ENCODE peak calls at places on chromosomes 4 and X, in five cellular contexts. K is GM12878, B is GM23338, D is A549, O is K562. M is an unnamed sample.
A peak's percentile ranks its signal among the peaks of the same experiment; 100 is the strongest.

GRCh38 chrX:103913356-103914020 is 48.9 kb upstream of the TMSB15B start:
- DNase-seq in D (no peak), B (peak; percentile 43), K (no peak), O (no peak), M (no peak)

GRCh38 chr4:79297479-79297878 is 28.4 kb downstream of the NAA11 start:
- DNase-seq in O (no peak), B (no peak), K (no peak), D (no peak), M (no peak)

GRCh38 chr4:99679204-99679603 is 21.6 kb upstream of the C4orf54 start:
- DNase-seq in D (no peak), K (no peak), B (peak; percentile 15), O (no peak), M (no peak)

GRCh38 chr4:155787113-155787710 is 28.4 kb downstream of the GUCY1B1 start:
- DNase-seq in O (peak; percentile 5), D (peak; percentile 49), K (peak; percentile 19), B (peak; percentile 77), M (peak; percentile 28)

GRCh38 chrX:38277802-38278201 is 49.5 kb downstream of the RPGR start:
- DNase-seq in O (no peak), B (no peak), D (peak; percentile 41), K (no peak), M (peak; percentile 62)

GRCh38 chrX:148599404-148599803 is 99.0 kb downstream of the AFF2 start:
- DNase-seq in O (peak; percentile 61), K (no peak), B (no peak), D (no peak), M (no peak)

GRCh38 chrX:146973283-146973682 is 158.7 kb upstream of the CXorf51A start:
- DNase-seq in D (no peak), B (no peak), O (no peak), K (no peak), M (no peak)

GRCh38 chr4:176270669-176271068 is 1.6 kb upstream of the ASB5 start:
- DNase-seq in O (no peak), K (no peak), B (no peak), D (peak; percentile 86), M (peak; percentile 20)

GRCh38 chr4:58760737-58761136 is 1650.6 kb upstream of the IGFBP7 start:
- DNase-seq in D (peak; percentile 10), K (no peak), O (no peak), B (no peak), M (no peak)

GRCh38 chr4:2085496-2085901 is 26.4 kb downstream of the NAT8L start:
- DNase-seq in O (no peak), K (no peak), B (no peak), D (no peak), M (no peak)

GRCh38 chrX:65932173-65933084 is 107.5 kb downstream of the VSIG4 start:
- DNase-seq in D (peak; percentile 12), K (no peak), B (peak; percentile 8), O (peak; percentile 67), M (peak; percentile 1)

GRCh38 chrX:10903518-10903917 is 207.6 kb upstream of the HCCS start:
- DNase-seq in D (no peak), O (no peak), B (no peak), K (no peak), M (no peak)

GRCh38 chr4:98935633-98936032 is 6.7 kb upstream of the EIF4E start:
- DNase-seq in O (no peak), D (no peak), B (no peak), K (no peak), M (peak; percentile 14)

GRCh38 chr4:2058264-2059033 is 678 bp upstream of the NAT8L start:
- DNase-seq in K (no peak), O (peak; percentile 45), B (peak; percentile 57), D (no peak), M (no peak)

GRCh38 chr4:115332078-115332477 is 218.7 kb upstream of the NDST4 start:
- DNase-seq in D (no peak), O (no peak), K (no peak), B (no peak), M (no peak)

GRCh38 chr4:128590773-128591172 is 218.7 kb upstream of the JADE1 start:
- DNase-seq in B (no peak), D (no peak), K (no peak), O (no peak), M (no peak)

GRCh38 chrX:15301924-15302323 is 13.5 kb downstream of the ASB11 start:
- DNase-seq in K (no peak), D (no peak), B (no peak), O (no peak), M (no peak)

GRCh38 chrX:47146121-47146935 is 1.3 kb downstream of the RBM10 start:
- DNase-seq in B (no peak), D (no peak), O (no peak), K (no peak), M (no peak)

GRCh38 chr4:71217688-71218087 is 121.1 kb upstream of the SLC4A4 start:
- DNase-seq in K (no peak), O (no peak), D (no peak), B (no peak), M (no peak)

GRCh38 chr4:170374770-170375169 is 285.0 kb upstream of the AADAT start:
- DNase-seq in D (peak; percentile 33), K (no peak), O (peak; percentile 6), B (peak; percentile 81), M (peak; percentile 39)

GRCh38 chr4:176393306-176394013 is 73.7 kb downstream of the SPCS3 start:
- DNase-seq in B (peak; percentile 3), O (no peak), D (no peak), K (no peak), M (no peak)

GRCh38 chr4:116020141-116020722 is 906.8 kb upstream of the NDST4 start:
- DNase-seq in D (peak; percentile 11), B (peak; percentile 6), O (no peak), K (no peak), M (no peak)

GRCh38 chr4:171676555-171677215 is 136.5 kb upstream of the GALNTL6 start:
- DNase-seq in K (peak; percentile 59), B (no peak), O (no peak), D (no peak), M (no peak)

GRCh38 chr4:157992038-157992706 is 180.7 kb downstream of the GASK1B start:
- DNase-seq in K (no peak), B (peak; percentile 84), O (peak; percentile 57), D (peak; percentile 68), M (peak; percentile 60)

GRCh38 chrX:153884136-153885076 is 1.6 kb downstream of the L1CAM start:
- DNase-seq in D (peak; percentile 59), B (peak; percentile 46), K (no peak), O (no peak), M (no peak)

GRCh38 chrX:21946925-21947641 is 6.6 kb downstream of the SMS start:
- DNase-seq in O (peak; percentile 40), B (peak; percentile 53), D (no peak), K (no peak), M (no peak)

GRCh38 chr4:122293374-122294365 is 85.1 kb upstream of the ADAD1 start:
- DNase-seq in K (no peak), B (peak; percentile 9), O (no peak), D (no peak), M (no peak)

GRCh38 chrX:46913710-46914109 is 1.5 kb downstream of the JADE3 start:
- DNase-seq in K (no peak), D (peak; percentile 11), O (peak; percentile 22), B (peak; percentile 17), M (peak; percentile 39)

GRCh38 chrX:1851527-1851926 is 236.7 kb downstream of the ASMT start:
- DNase-seq in K (no peak), B (no peak), D (no peak), O (no peak), M (no peak)

GRCh38 chrX:21802054-21802660 is 37.3 kb upstream of the MBTPS2 start:
- DNase-seq in B (no peak), O (no peak), K (no peak), D (no peak), M (no peak)

GRCh38 chrX:10048076-10048475 is 80.9 kb downstream of the CLDN34 start:
- DNase-seq in K (no peak), O (no peak), D (no peak), B (peak; percentile 52), M (no peak)

GRCh38 chr4:153159016-153159415 is 45.2 kb upstream of the TRIM2 start:
- DNase-seq in B (no peak), D (no peak), K (no peak), O (no peak), M (no peak)

GRCh38 chr4:6424425-6424824 is 48.0 kb downstream of the PPP2R2C start:
- DNase-seq in K (no peak), O (no peak), B (no peak), D (no peak), M (no peak)

GRCh38 chr4:119729815-119730643 is 101.4 kb upstream of the PDE5A start:
- DNase-seq in K (no peak), B (no peak), O (peak; percentile 0), D (peak; percentile 76), M (peak; percentile 68)

DNA sequence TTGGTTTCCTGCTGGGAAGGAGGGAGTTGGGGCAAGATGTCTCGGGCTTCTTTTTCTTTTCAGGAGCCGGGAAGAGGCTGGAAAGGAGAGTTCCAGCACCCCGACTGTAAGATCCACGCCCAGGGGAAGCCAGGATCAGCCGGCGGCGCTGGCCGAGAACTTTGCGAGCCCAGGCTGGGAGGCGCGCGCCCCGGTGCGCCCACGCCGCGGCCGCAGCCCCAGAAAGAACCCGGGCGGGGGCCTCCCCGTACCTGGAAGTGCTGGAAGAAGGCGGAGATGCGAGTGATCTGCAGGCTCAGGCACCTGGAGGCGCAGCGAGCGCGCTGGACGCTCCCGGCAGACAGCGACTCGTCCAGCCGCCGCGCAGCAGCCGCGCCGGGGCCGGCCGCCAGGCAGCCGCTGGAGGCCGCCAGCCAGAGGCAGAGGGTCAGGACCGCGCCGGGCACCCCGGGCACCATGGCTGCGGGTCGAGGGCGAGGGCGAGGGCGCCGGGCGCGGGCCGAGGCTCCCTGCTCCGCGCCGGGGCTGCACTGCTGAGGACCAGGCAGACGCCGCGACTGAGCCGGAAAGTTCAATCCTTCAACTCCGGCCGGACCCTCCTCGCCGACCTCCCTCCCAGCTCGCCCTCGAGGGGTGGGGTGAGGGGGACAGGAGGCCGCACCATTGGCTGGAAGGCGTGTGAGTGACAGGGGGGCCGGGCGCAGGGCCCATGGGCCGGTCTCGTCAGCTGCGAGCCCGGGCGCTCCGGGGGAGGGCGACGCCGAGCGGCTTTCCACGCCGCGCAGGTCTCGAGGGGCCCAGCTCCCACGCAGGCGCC is at the start of gene ANOS1:
- DNase-seq in O (no peak), D (peak; percentile 13), K (no peak), B (peak; percentile 76), M (no peak)
- H3K27ac ChIP-seq in O (no peak within 1 kb of the TSS), D (no peak within 1 kb of the TSS), K (no peak within 1 kb of the TSS), B (no peak within 1 kb of the TSS), M (no peak within 1 kb of the TSS)

DNA sequence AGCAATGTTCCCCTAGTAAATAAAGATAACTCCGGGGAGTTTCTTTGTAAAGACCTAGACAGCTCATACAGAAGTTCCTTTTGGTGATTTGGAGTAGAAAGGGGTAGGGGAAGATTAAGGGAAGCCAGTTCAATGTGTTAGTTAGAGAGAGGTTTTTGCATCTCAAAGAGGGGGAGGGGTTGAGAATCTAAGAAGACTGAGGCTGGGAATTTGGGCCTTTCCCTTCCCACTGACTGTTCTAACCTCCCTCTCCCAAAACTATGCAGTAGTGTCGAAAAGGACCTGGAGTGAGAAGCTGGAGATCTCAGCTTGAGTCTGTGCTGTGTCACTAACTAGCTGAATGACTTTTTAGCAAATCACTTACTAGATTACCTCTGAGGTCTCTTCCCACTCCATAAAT is 55.7 kb upstream of the CCDC160 start:
- DNase-seq in O (no peak), B (peak; percentile 81), D (no peak), K (no peak), M (no peak)
- TF ChIP-seq JUNB in O (no peak), B (no peak), D (no peak), K (no peak), M (no peak)

GRCh38 chrX:136344321-136344720 is 43.6 kb downstream of the ADGRG4 start:
- DNase-seq in D (no peak), O (no peak), B (no peak), K (no peak), M (no peak)
- H3K27ac ChIP-seq in D (no peak overlapping the region), O (no peak overlapping the region), B (no peak overlapping the region), K (no peak overlapping the region), M (no peak overlapping the region)

GRCh38 chrX:108734426-108734825 is 1.9 kb downstream of the IRS4 start:
- DNase-seq in D (no peak), K (no peak), B (no peak), O (no peak), M (no peak)
- TF ChIP-seq JUNB in D (no peak), K (no peak), B (no peak), O (no peak), M (no peak)